ENCODE peak calls at places on chromosomes 7 and 10, in seven cellular contexts. One of them, this sample, is unnamed.

GRCh38 chr10:129690248-129691070 is 223.4 kb downstream of the MGMT start:
- DNase-seq in effector CD4-positive, alpha-beta T cell: no peak
- DNase-seq in SW480: peak; percentile 86
- DNase-seq in stomach: no peak
- DNase-seq in IMR-90: no peak
- DNase-seq in psoas muscle: no peak
- DNase-seq in naive thymus-derived CD8-positive, alpha-beta T cell: no peak
- DNase-seq in this sample: no peak

GRCh38 chr10:118963963-118964362 is 65.6 kb upstream of the NANOS1 start:
- DNase-seq in naive thymus-derived CD8-positive, alpha-beta T cell: no peak
- DNase-seq in psoas muscle: no peak
- DNase-seq in IMR-90: no peak
- DNase-seq in SW480: no peak
- DNase-seq in effector CD4-positive, alpha-beta T cell: no peak
- DNase-seq in stomach: no peak
- DNase-seq in this sample: no peak

GRCh38 chr7:70583965-70584883 is 547.7 kb upstream of the GALNT17 start:
- DNase-seq in stomach: peak; percentile 38
- DNase-seq in SW480: no peak
- DNase-seq in effector CD4-positive, alpha-beta T cell: no peak
- DNase-seq in naive thymus-derived CD8-positive, alpha-beta T cell: no peak
- DNase-seq in IMR-90: no peak
- DNase-seq in psoas muscle: no peak
- DNase-seq in this sample: no peak

GRCh38 chr7:38542156-38542555 is 89.0 kb downstream of the AMPH start:
- DNase-seq in effector CD4-positive, alpha-beta T cell: no peak
- DNase-seq in psoas muscle: no peak
- DNase-seq in stomach: no peak
- DNase-seq in SW480: no peak
- DNase-seq in IMR-90: peak; percentile 72
- DNase-seq in naive thymus-derived CD8-positive, alpha-beta T cell: no peak
- DNase-seq in this sample: no peak

GRCh38 chr10:114697061-114697598 is 39.1 kb upstream of the ABLIM1 start:
- DNase-seq in SW480: no peak
- DNase-seq in psoas muscle: no peak
- DNase-seq in naive thymus-derived CD8-positive, alpha-beta T cell: no peak
- DNase-seq in stomach: no peak
- DNase-seq in IMR-90: peak; percentile 37
- DNase-seq in effector CD4-positive, alpha-beta T cell: no peak
- DNase-seq in this sample: no peak

GRCh38 chr7:52540041-52540440 is 495.4 kb upstream of the POM121L12 start:
- DNase-seq in naive thymus-derived CD8-positive, alpha-beta T cell: no peak
- DNase-seq in effector CD4-positive, alpha-beta T cell: no peak
- DNase-seq in stomach: no peak
- DNase-seq in SW480: peak; percentile 61
- DNase-seq in IMR-90: no peak
- DNase-seq in psoas muscle: no peak
- DNase-seq in this sample: no peak

GRCh38 chr10:51156913-51157312 is 82.6 kb downstream of the PRKG1 start:
- DNase-seq in stomach: no peak
- DNase-seq in IMR-90: peak; percentile 75
- DNase-seq in SW480: no peak
- DNase-seq in psoas muscle: no peak
- DNase-seq in effector CD4-positive, alpha-beta T cell: no peak
- DNase-seq in naive thymus-derived CD8-positive, alpha-beta T cell: no peak
- DNase-seq in this sample: no peak

GRCh38 chr7:5682889-5683670 is 98.4 kb downstream of the RNF216 start:
- DNase-seq in IMR-90: no peak
- DNase-seq in naive thymus-derived CD8-positive, alpha-beta T cell: peak; percentile 60
- DNase-seq in effector CD4-positive, alpha-beta T cell: no peak
- DNase-seq in stomach: no peak
- DNase-seq in psoas muscle: no peak
- DNase-seq in SW480: no peak
- DNase-seq in this sample: no peak

GRCh38 chr7:12212051-12212485 is 974 bp downstream of the TMEM106B start:
- DNase-seq in effector CD4-positive, alpha-beta T cell: no peak
- DNase-seq in stomach: no peak
- DNase-seq in SW480: peak; percentile 32
- DNase-seq in IMR-90: no peak
- DNase-seq in naive thymus-derived CD8-positive, alpha-beta T cell: no peak
- DNase-seq in psoas muscle: no peak
- DNase-seq in this sample: peak; percentile 41

GRCh38 chr7:1339611-1340010 is 106.9 kb downstream of the UNCX start:
- DNase-seq in effector CD4-positive, alpha-beta T cell: no peak
- DNase-seq in SW480: no peak
- DNase-seq in naive thymus-derived CD8-positive, alpha-beta T cell: peak; percentile 15
- DNase-seq in IMR-90: no peak
- DNase-seq in stomach: no peak
- DNase-seq in psoas muscle: no peak
- DNase-seq in this sample: peak; percentile 22

GRCh38 chr7:87474533-87475358 is 734 bp downstream of the ABCB4 start:
- DNase-seq in SW480: peak; percentile 76
- DNase-seq in psoas muscle: no peak
- DNase-seq in IMR-90: no peak
- DNase-seq in stomach: no peak
- DNase-seq in effector CD4-positive, alpha-beta T cell: no peak
- DNase-seq in naive thymus-derived CD8-positive, alpha-beta T cell: peak; percentile 65
- DNase-seq in this sample: no peak

GRCh38 chr7:36514289-36515243 is 124.9 kb downstream of the ANLN start:
- DNase-seq in effector CD4-positive, alpha-beta T cell: no peak
- DNase-seq in IMR-90: no peak
- DNase-seq in naive thymus-derived CD8-positive, alpha-beta T cell: no peak
- DNase-seq in psoas muscle: no peak
- DNase-seq in SW480: peak; percentile 13
- DNase-seq in stomach: no peak
- DNase-seq in this sample: no peak

GRCh38 chr10:118501171-118501570 is 94.3 kb downstream of the PRLHR start:
- DNase-seq in SW480: no peak
- DNase-seq in IMR-90: no peak
- DNase-seq in psoas muscle: no peak
- DNase-seq in naive thymus-derived CD8-positive, alpha-beta T cell: no peak
- DNase-seq in effector CD4-positive, alpha-beta T cell: no peak
- DNase-seq in stomach: no peak
- DNase-seq in this sample: no peak